ENCODE peak calls at places on chromosomes 4 and X, in six cellular contexts. One of them, this sample, is unnamed.

GRCh38 chr4:53453385-53453784 is 75.9 kb downstream of the FIP1L1 start:
- DNase-seq in testis: no peak
- DNase-seq in ovary: no peak
- DNase-seq in K562: no peak
- DNase-seq in A549: no peak
- DNase-seq in breast epithelium: no peak
- DNase-seq in this sample: no peak

GRCh38 chr4:153916273-153916755 is 127.4 kb upstream of the SFRP2 start:
- DNase-seq in ovary: no peak
- DNase-seq in breast epithelium: no peak
- DNase-seq in K562: no peak
- DNase-seq in testis: no peak
- DNase-seq in A549: no peak
- DNase-seq in this sample: no peak

GRCh38 chrX:138917781-138918180 is 206.3 kb upstream of the FGF13 start:
- DNase-seq in testis: no peak
- DNase-seq in K562: no peak
- DNase-seq in ovary: no peak
- DNase-seq in breast epithelium: no peak
- DNase-seq in A549: no peak
- DNase-seq in this sample: no peak

GRCh38 chrX:108584617-108585211 is 145.1 kb downstream of the COL4A5 start:
- DNase-seq in ovary: no peak
- DNase-seq in A549: peak; percentile 23
- DNase-seq in testis: no peak
- DNase-seq in K562: peak; percentile 12
- DNase-seq in breast epithelium: no peak
- DNase-seq in this sample: peak; percentile 26

GRCh38 chr4:162557516-162558106 is 393.8 kb upstream of the FSTL5 start:
- DNase-seq in A549: no peak
- DNase-seq in breast epithelium: no peak
- DNase-seq in ovary: no peak
- DNase-seq in testis: no peak
- DNase-seq in K562: no peak
- DNase-seq in this sample: no peak

GRCh38 chr4:47639531-47639930 is 154.5 kb downstream of the ATP10D start:
- DNase-seq in testis: no peak
- DNase-seq in breast epithelium: no peak
- DNase-seq in A549: no peak
- DNase-seq in ovary: no peak
- DNase-seq in K562: no peak
- DNase-seq in this sample: peak; percentile 51

GRCh38 chr4:107622006-107622405 is 98.0 kb downstream of the PAPSS1 start:
- DNase-seq in testis: no peak
- DNase-seq in A549: no peak
- DNase-seq in ovary: no peak
- DNase-seq in K562: no peak
- DNase-seq in breast epithelium: no peak
- DNase-seq in this sample: no peak

GRCh38 chrX:47080915-47081236 is 2.6 kb downstream of the RGN start:
- DNase-seq in testis: no peak
- DNase-seq in ovary: no peak
- DNase-seq in A549: no peak
- DNase-seq in K562: no peak
- DNase-seq in breast epithelium: no peak
- DNase-seq in this sample: no peak

GRCh38 chrX:38717871-38718270 is 83.4 kb upstream of the MID1IP1 start:
- DNase-seq in K562: peak; percentile 45
- DNase-seq in ovary: no peak
- DNase-seq in testis: peak; percentile 15
- DNase-seq in A549: peak; percentile 47
- DNase-seq in breast epithelium: no peak
- DNase-seq in this sample: peak; percentile 51

GRCh38 chr4:9703391-9703790 is 78.0 kb upstream of the DRD5 start:
- DNase-seq in testis: peak; percentile 78
- DNase-seq in ovary: peak; percentile 39
- DNase-seq in breast epithelium: peak; percentile 24
- DNase-seq in K562: peak; percentile 53
- DNase-seq in A549: peak; percentile 64
- DNase-seq in this sample: peak; percentile 80

GRCh38 chrX:77668391-77669237 is 117.4 kb downstream of the ATRX start:
- DNase-seq in ovary: no peak
- DNase-seq in breast epithelium: no peak
- DNase-seq in K562: peak; percentile 4
- DNase-seq in A549: peak; percentile 40
- DNase-seq in testis: no peak
- DNase-seq in this sample: peak; percentile 70

GRCh38 chr4:152289963-152290362 is 245.9 kb downstream of the FBXW7 start:
- DNase-seq in ovary: no peak
- DNase-seq in testis: no peak
- DNase-seq in K562: no peak
- DNase-seq in A549: no peak
- DNase-seq in breast epithelium: no peak
- DNase-seq in this sample: no peak

GRCh38 chr4:156560701-156561100 is 410.9 kb downstream of the PDGFC start:
- DNase-seq in ovary: no peak
- DNase-seq in K562: no peak
- DNase-seq in A549: no peak
- DNase-seq in testis: no peak
- DNase-seq in breast epithelium: no peak
- DNase-seq in this sample: peak; percentile 40

GRCh38 chr4:145069361-145069760 is 28.6 kb downstream of the ANAPC10 start:
- DNase-seq in breast epithelium: no peak
- DNase-seq in A549: no peak
- DNase-seq in testis: no peak
- DNase-seq in ovary: no peak
- DNase-seq in K562: no peak
- DNase-seq in this sample: no peak

GRCh38 chr4:189124149-189124758 is 816.4 kb upstream of the FRG1 start:
- DNase-seq in ovary: peak; percentile 41
- DNase-seq in breast epithelium: no peak
- DNase-seq in A549: peak; percentile 58
- DNase-seq in K562: no peak
- DNase-seq in testis: peak; percentile 64
- DNase-seq in this sample: peak; percentile 26

GRCh38 chr4:183175631-183176232 is 76.7 kb downstream of the WWC2 start:
- DNase-seq in K562: no peak
- DNase-seq in breast epithelium: no peak
- DNase-seq in testis: no peak
- DNase-seq in ovary: no peak
- DNase-seq in A549: peak; percentile 31
- DNase-seq in this sample: no peak

GRCh38 chr4:13483142-13484044 is 747 bp downstream of the RAB28 start:
- DNase-seq in testis: peak; percentile 67
- DNase-seq in ovary: peak; percentile 44
- DNase-seq in K562: peak; percentile 37
- DNase-seq in A549: peak; percentile 41
- DNase-seq in breast epithelium: peak; percentile 35
- DNase-seq in this sample: peak; percentile 69

GRCh38 chr4:16916719-16917337 is 18.4 kb upstream of the LDB2 start:
- DNase-seq in A549: peak; percentile 63
- DNase-seq in breast epithelium: no peak
- DNase-seq in ovary: no peak
- DNase-seq in testis: peak; percentile 84
- DNase-seq in K562: peak; percentile 68
- DNase-seq in this sample: peak; percentile 79

GRCh38 chrX:115408736-115409390 is 119.3 kb downstream of the LUZP4 start:
- DNase-seq in ovary: no peak
- DNase-seq in breast epithelium: no peak
- DNase-seq in K562: no peak
- DNase-seq in A549: no peak
- DNase-seq in testis: no peak
- DNase-seq in this sample: no peak

GRCh38 chr4:103098746-103099421 is 750 bp downstream of the BDH2 start:
- DNase-seq in A549: no peak
- DNase-seq in breast epithelium: no peak
- DNase-seq in testis: no peak
- DNase-seq in ovary: no peak
- DNase-seq in K562: no peak
- DNase-seq in this sample: no peak

GRCh38 chr4:149344436-149344835 is 471.2 kb downstream of the IQCM start:
- DNase-seq in A549: no peak
- DNase-seq in K562: no peak
- DNase-seq in testis: no peak
- DNase-seq in breast epithelium: no peak
- DNase-seq in ovary: no peak
- DNase-seq in this sample: no peak

GRCh38 chr4:78332974-78333373 is 218.6 kb upstream of the ANXA3 start:
- DNase-seq in K562: no peak
- DNase-seq in A549: no peak
- DNase-seq in breast epithelium: no peak
- DNase-seq in ovary: no peak
- DNase-seq in testis: no peak
- DNase-seq in this sample: no peak

GRCh38 chr4:147057631-147057980 is 111.9 kb upstream of the TTC29 start:
- DNase-seq in testis: no peak
- DNase-seq in ovary: no peak
- DNase-seq in K562: no peak
- DNase-seq in breast epithelium: no peak
- DNase-seq in A549: no peak
- DNase-seq in this sample: peak; percentile 41

GRCh38 chrX:101252634-101253033 is 33.0 kb downstream of the DRP2 start:
- DNase-seq in breast epithelium: no peak
- DNase-seq in ovary: no peak
- DNase-seq in A549: no peak
- DNase-seq in testis: no peak
- DNase-seq in K562: no peak
- DNase-seq in this sample: no peak

GRCh38 chrX:80808854-80809493 is 703 bp downstream of the BRWD3 start:
- DNase-seq in testis: peak; percentile 20
- DNase-seq in breast epithelium: peak; percentile 19
- DNase-seq in A549: peak; percentile 20
- DNase-seq in K562: no peak
- DNase-seq in ovary: peak; percentile 23
- DNase-seq in this sample: peak; percentile 33

GRCh38 chr4:16582526-16582925 is 315.9 kb downstream of the LDB2 start:
- DNase-seq in K562: peak; percentile 47
- DNase-seq in A549: no peak
- DNase-seq in ovary: no peak
- DNase-seq in breast epithelium: no peak
- DNase-seq in testis: peak; percentile 70
- DNase-seq in this sample: peak; percentile 37

GRCh38 chr4:39230462-39230861 is 48.1 kb downstream of the WDR19 start:
- DNase-seq in A549: no peak
- DNase-seq in K562: no peak
- DNase-seq in breast epithelium: no peak
- DNase-seq in testis: no peak
- DNase-seq in ovary: no peak
- DNase-seq in this sample: no peak

DNA sequence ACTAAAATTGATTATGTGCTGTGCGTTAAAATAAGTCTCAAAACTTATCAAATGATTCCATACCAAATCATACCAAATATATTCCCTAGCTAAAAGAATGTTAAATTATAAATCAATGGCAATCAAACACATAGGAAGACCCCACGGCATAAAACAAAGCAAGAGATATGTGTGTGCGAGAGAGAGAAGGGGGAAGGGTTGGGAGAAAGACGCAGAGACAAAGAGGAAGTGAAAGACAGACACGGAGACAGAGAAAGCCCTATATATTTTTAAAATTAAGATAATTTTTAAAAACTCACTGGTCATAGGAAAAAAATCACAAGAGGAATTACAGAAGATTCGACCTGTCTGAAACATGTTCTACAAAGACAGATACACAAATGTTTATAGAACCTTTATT is 371.4 kb downstream of the NLGN4X start:
- DNase-seq in testis: no peak
- DNase-seq in K562: no peak
- DNase-seq in A549: no peak
- DNase-seq in ovary: no peak
- DNase-seq in breast epithelium: no peak
- DNase-seq in this sample: peak; percentile 3
- TF ChIP-seq POLR2A in testis: no peak
- TF ChIP-seq POLR2A in K562: no peak
- TF ChIP-seq POLR2A in A549: no peak
- TF ChIP-seq POLR2A in ovary: no peak
- TF ChIP-seq POLR2A in breast epithelium: no peak
- TF ChIP-seq POLR2A in this sample: no peak

GRCh38 chr4:2930821-2931764 is 32.1 kb downstream of the NOP14 start:
- DNase-seq in A549: no peak
- DNase-seq in breast epithelium: peak; percentile 73
- DNase-seq in ovary: peak; percentile 21
- DNase-seq in K562: no peak
- DNase-seq in testis: no peak
- DNase-seq in this sample: peak; percentile 34
- TF ChIP-seq CTCF in A549: no peak
- TF ChIP-seq CTCF in breast epithelium: peak; percentile 60
- TF ChIP-seq CTCF in ovary: no peak
- TF ChIP-seq CTCF in K562: no peak
- TF ChIP-seq CTCF in testis: no peak
- TF ChIP-seq CTCF in this sample: peak; percentile 15

DNA sequence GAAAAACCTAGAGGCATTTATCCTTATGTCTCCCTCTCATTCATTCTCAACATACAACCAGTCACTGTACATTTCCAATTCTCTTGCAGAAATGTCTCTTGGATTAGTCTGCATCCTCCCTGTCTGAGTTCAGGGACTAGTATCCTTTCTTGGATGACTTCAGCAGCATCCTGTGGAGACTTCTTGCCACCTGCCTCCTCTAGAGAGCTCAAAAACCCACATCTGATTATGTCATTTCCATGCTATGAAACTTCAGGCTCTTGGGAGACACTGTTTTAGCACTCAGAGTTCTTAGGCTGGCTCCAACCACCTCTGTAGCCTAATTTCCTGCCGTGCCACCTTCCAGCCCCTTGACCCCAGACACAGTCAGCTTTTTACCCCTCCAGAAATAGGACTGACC is 515.1 kb upstream of the DIPK2B start:
- DNase-seq in A549: no peak
- DNase-seq in ovary: no peak
- DNase-seq in testis: no peak
- DNase-seq in breast epithelium: no peak
- DNase-seq in K562: no peak
- DNase-seq in this sample: no peak
- TF ChIP-seq POLR2A in A549: no peak
- TF ChIP-seq POLR2A in ovary: no peak
- TF ChIP-seq POLR2A in testis: no peak
- TF ChIP-seq POLR2A in breast epithelium: no peak
- TF ChIP-seq POLR2A in K562: no peak
- TF ChIP-seq POLR2A in this sample: no peak

GRCh38 chrX:153492543-153492942 is 2.2 kb upstream of the BGN start:
- DNase-seq in K562: no peak
- DNase-seq in breast epithelium: no peak
- DNase-seq in ovary: no peak
- DNase-seq in A549: no peak
- DNase-seq in testis: no peak
- DNase-seq in this sample: no peak

GRCh38 chrX:153491351-153492152 is 3.2 kb upstream of the BGN start:
- DNase-seq in ovary: no peak
- DNase-seq in breast epithelium: no peak
- DNase-seq in A549: no peak
- DNase-seq in K562: no peak
- DNase-seq in testis: no peak
- DNase-seq in this sample: no peak

GRCh38 chrX:153494061-153494460 is 719 bp upstream of the BGN start:
- DNase-seq in testis: no peak
- DNase-seq in ovary: no peak
- DNase-seq in A549: no peak
- DNase-seq in K562: no peak
- DNase-seq in breast epithelium: no peak
- DNase-seq in this sample: no peak

GRCh38 chrX:153492153-153492454 is 2.7 kb upstream of the BGN start:
- DNase-seq in A549: no peak
- DNase-seq in ovary: no peak
- DNase-seq in K562: no peak
- DNase-seq in testis: no peak
- DNase-seq in breast epithelium: no peak
- DNase-seq in this sample: no peak

GRCh38 chrX:153493085-153493484 is 1.7 kb upstream of the BGN start:
- DNase-seq in ovary: no peak
- DNase-seq in breast epithelium: no peak
- DNase-seq in A549: no peak
- DNase-seq in testis: no peak
- DNase-seq in K562: no peak
- DNase-seq in this sample: no peak
- TF ChIP-seq CTCF in ovary: no peak
- TF ChIP-seq CTCF in breast epithelium: no peak
- TF ChIP-seq CTCF in A549: no peak
- TF ChIP-seq CTCF in testis: no peak
- TF ChIP-seq CTCF in K562: no peak
- TF ChIP-seq CTCF in this sample: no peak